ENCODE peak calls at places on chromosomes 6 and 20, in eight cellular contexts. W is Peyer's patch; R is bronchial epithelial cell; D is HEK293T; L is M059J; P is CD8-positive, alpha-beta memory T cell; X is tibial nerve; Z is left cardiac atrium. A is an unnamed sample.

GRCh38 chr20:10216146-10216741 is 2.4 kb upstream of the SNAP25 start:
- DNase-seq in W (no peak), R (no peak), D (no peak), L (peak), P (no peak), X (no peak), Z (no peak), A (no peak)

GRCh38 chr6:56514395-56514794 is 128.3 kb downstream of the DST start:
- DNase-seq in W (no peak), R (no peak), D (no peak), L (no peak), P (no peak), X (no peak), Z (no peak), A (no peak)

GRCh38 chr6:98944598-98945011 is 3.1 kb downstream of the FBXL4 start:
- DNase-seq in W (no peak), R (peak), D (no peak), L (peak), P (no peak), X (no peak), Z (no peak), A (no peak)

GRCh38 chr6:120354452-120355098 is 979.7 kb downstream of the TBC1D32 start:
- DNase-seq in W (no peak), R (peak), D (no peak), L (peak), P (no peak), X (no peak), Z (no peak), A (no peak)

GRCh38 chr20:49447946-49448809 is 34.3 kb downstream of the KCNB1 start:
- DNase-seq in W (no peak), R (no peak), D (no peak), L (no peak), P (no peak), X (peak), Z (peak), A (no peak)

GRCh38 chr20:49424536-49424935 is 57.9 kb downstream of the KCNB1 start:
- DNase-seq in W (no peak), R (no peak), D (no peak), L (peak), P (no peak), X (no peak), Z (no peak), A (no peak)

GRCh38 chr20:57683876-57684275 is 25.9 kb downstream of the PMEPA1 start:
- DNase-seq in W (no peak), R (no peak), D (no peak), L (no peak), P (no peak), X (no peak), Z (no peak), A (no peak)

GRCh38 chr6:45438849-45439406 is 61.2 kb upstream of the SUPT3H start:
- DNase-seq in W (no peak), R (peak), D (no peak), L (peak), P (no peak), X (no peak), Z (no peak), A (no peak)

GRCh38 chr6:166862978-166863530 is 93.3 kb downstream of the RNASET2 start:
- DNase-seq in W (no peak), R (no peak), D (no peak), L (no peak), P (no peak), X (no peak), Z (no peak), A (no peak)

A was measured in D341Med.